ENCODE peak calls at places on chromosome 1, in eight cellular contexts. G is breast epithelium, J is sigmoid colon, M is suprapubic skin, O is fibroblast of mammary gland, L is IMR-90, H is kidney epithelial cell, S is lung. X is an unnamed sample.
A peak's percentile ranks its signal among the peaks of the same experiment; 100 is the strongest.

GRCh38 chr1:179589524-179589923 is 2.1 kb upstream of the TDRD5 start:
- DNase-seq in J (no peak), S (no peak), M (no peak), O (peak; percentile 11), G (no peak), H (peak; percentile 35), L (no peak), X (no peak)

GRCh38 chr1:225851810-225852209 is 30.4 kb downstream of the TMEM63A start:
- DNase-seq in G (no peak), S (no peak), O (no peak), J (no peak), M (no peak), L (no peak), H (no peak), X (no peak)

GRCh38 chr1:63663301-63663700 is 70.1 kb downstream of the PGM1 start:
- DNase-seq in O (peak; percentile 38), H (no peak), L (peak; percentile 77), G (no peak), J (no peak), S (no peak), M (no peak), X (no peak)

GRCh38 chr1:93680121-93681094 is 1.2 kb downstream of the BCAR3 start:
- DNase-seq in L (peak; percentile 91), J (peak; percentile 91), S (peak; percentile 79), G (peak; percentile 87), H (no peak), O (peak; percentile 89), M (peak; percentile 91), X (peak; percentile 94)

GRCh38 chr1:32701421-32701911 is 1.1 kb downstream of the SYNC start:
- DNase-seq in L (no peak), J (no peak), G (no peak), H (no peak), M (no peak), S (no peak), O (no peak), X (no peak)

GRCh38 chr1:43914576-43915525 is 18.8 kb upstream of the ARTN start:
- DNase-seq in O (no peak), S (no peak), J (peak; percentile 24), G (no peak), M (no peak), L (no peak), H (no peak), X (no peak)

GRCh38 chr1:2233997-2234761 is 6.1 kb downstream of the SKI start:
- DNase-seq in J (peak; percentile 98), O (peak; percentile 96), M (peak; percentile 97), S (peak; percentile 92), L (peak; percentile 87), G (peak; percentile 82), H (no peak), X (peak; percentile 98)

GRCh38 chr1:205317311-205317917 is 4.1 kb downstream of the NUAK2 start:
- DNase-seq in L (no peak), M (no peak), G (peak; percentile 92), O (no peak), J (no peak), S (peak; percentile 93), H (no peak), X (peak; percentile 54)

GRCh38 chr1:52601976-52602327 is 219 bp upstream of the GPX7 start:
- DNase-seq in L (no peak), J (no peak), O (no peak), H (no peak), M (no peak), G (no peak), S (peak; percentile 28), X (no peak)

GRCh38 chr1:192939440-192939839 is 119.7 kb downstream of the UCHL5 start:
- DNase-seq in O (no peak), S (no peak), J (no peak), G (no peak), M (no peak), H (no peak), L (no peak), X (no peak)

GRCh38 chr1:200767326-200767725 is 28.6 kb downstream of the CAMSAP2 start:
- DNase-seq in O (peak; percentile 34), H (no peak), L (peak; percentile 51), S (no peak), J (no peak), M (no peak), G (no peak), X (peak; percentile 75)

GRCh38 chr1:215002471-215002870 is 80.1 kb upstream of the KCNK2 start:
- DNase-seq in M (no peak), G (no peak), J (no peak), H (no peak), S (no peak), O (peak; percentile 95), L (peak; percentile 75), X (peak; percentile 69)

GRCh38 chr1:155250246-155250632 is 5.0 kb downstream of the ENTREP3 start:
- DNase-seq in J (no peak), G (no peak), H (no peak), S (no peak), L (no peak), M (no peak), O (no peak), X (no peak)
- H3K4me3 ChIP-seq in J (no peak overlapping the region), G (peak overlapping the region; percentile 27), H (no peak overlapping the region), S (no peak overlapping the region), L (no peak overlapping the region), M (peak overlapping the region; percentile 42), O (no peak overlapping the region), X (no peak overlapping the region)

GRCh38 chr1:202694354-202694753 is 15.9 kb downstream of the SYT2 start:
- DNase-seq in L (no peak), G (no peak), M (no peak), H (no peak), S (no peak), O (no peak), J (no peak), X (no peak)

GRCh38 chr1:202689082-202689481 is 21.2 kb downstream of the SYT2 start:
- DNase-seq in H (no peak), S (no peak), O (no peak), M (no peak), L (no peak), G (no peak), J (no peak), X (no peak)

GRCh38 chr1:202689493-202690342 is 20.5 kb downstream of the SYT2 start:
- DNase-seq in S (no peak), M (no peak), G (no peak), H (no peak), J (no peak), L (no peak), O (no peak), X (no peak)

GRCh38 chr1:202691846-202692245 is 18.4 kb downstream of the SYT2 start:
- DNase-seq in L (no peak), O (no peak), H (no peak), G (no peak), S (no peak), J (no peak), M (no peak), X (no peak)

DNA sequence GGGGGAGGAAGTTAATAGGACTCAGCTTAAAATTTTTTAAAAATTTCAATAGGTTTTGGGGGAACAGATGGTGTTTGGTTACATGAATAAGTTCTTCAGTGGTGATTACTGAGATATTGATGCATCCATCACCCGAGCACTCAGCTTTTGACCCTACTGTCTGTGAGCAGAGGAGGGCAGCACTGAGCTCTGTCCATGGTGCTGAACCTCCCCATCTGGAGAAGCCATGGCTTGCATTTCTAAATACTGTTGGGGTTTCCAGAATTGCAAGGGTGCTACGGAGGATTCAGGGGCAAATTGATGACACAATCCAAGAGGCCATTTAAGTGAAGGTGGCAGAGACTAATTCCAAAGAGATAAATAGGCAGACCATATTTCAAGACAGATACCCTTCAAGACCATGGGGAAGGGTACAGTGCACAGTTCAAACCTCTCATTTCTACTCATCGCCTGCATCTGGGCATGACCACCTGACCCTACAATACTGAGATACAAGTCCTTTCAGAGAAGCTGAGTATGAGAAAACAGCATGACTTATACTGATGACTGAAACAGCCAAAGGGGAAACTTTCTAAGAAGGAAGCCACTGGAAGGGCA is 17.2 kb downstream of the SYT2 start:
- DNase-seq in M (no peak), G (peak; percentile 60), S (peak; percentile 45), H (peak; percentile 12), O (peak; percentile 67), J (no peak), L (peak; percentile 71), X (peak; percentile 80)
- TF ChIP-seq CTCF in M (peak; percentile 18), G (no peak), S (peak; percentile 18), H (peak; percentile 28), O (peak; percentile 29), J (no peak), L (peak; percentile 9), X (peak; percentile 41)

GRCh38 chr1:237041795-237042466 is at the start of gene RYR2:
- DNase-seq in G (no peak), J (no peak), O (no peak), H (no peak), M (no peak), L (no peak), S (no peak), X (no peak)
- H3K4me3 ChIP-seq in G (peak within 1 kb of the TSS; percentile 40), J (peak within 1 kb of the TSS; percentile 40), O (no peak within 1 kb of the TSS), H (no peak within 1 kb of the TSS), M (peak within 1 kb of the TSS; percentile 45), L (no peak within 1 kb of the TSS), S (peak within 1 kb of the TSS; percentile 54), X (no peak within 1 kb of the TSS)

GRCh38 chr1:156103521-156103947 is 11.0 kb upstream of the LMNA start:
- DNase-seq in H (no peak), O (peak; percentile 80), L (peak; percentile 49), S (no peak), M (peak; percentile 89), G (no peak), J (peak; percentile 82), X (no peak)

GRCh38 chr1:156104861-156105546 is 9.5 kb upstream of the LMNA start:
- DNase-seq in L (peak; percentile 49), S (no peak), G (no peak), O (peak; percentile 70), M (no peak), H (no peak), J (peak; percentile 78), X (peak; percentile 74)

GRCh38 chr1:156104065-156104810 is 10.3 kb upstream of the LMNA start:
- DNase-seq in S (peak; percentile 78), M (peak; percentile 95), L (peak; percentile 80), H (no peak), G (peak; percentile 92), J (peak; percentile 91), O (peak; percentile 88), X (peak; percentile 94)

GRCh38 chr1:156101880-156102279 is 12.6 kb upstream of the LMNA start:
- DNase-seq in J (peak; percentile 78), H (no peak), O (no peak), G (no peak), S (no peak), L (no peak), M (no peak), X (no peak)

GRCh38 chr1:156102634-156103511 is 11.6 kb upstream of the LMNA start:
- DNase-seq in S (no peak), H (no peak), L (peak; percentile 57), G (no peak), O (peak; percentile 82), M (no peak), J (peak; percentile 72), X (peak; percentile 59)
- TF ChIP-seq CTCF in S (no peak), H (no peak), L (no peak), G (no peak), O (no peak), M (no peak), J (no peak), X (no peak)

GRCh38 chr1:25800538-25801377 is 765 bp downstream of the SELENON start:
- DNase-seq in J (no peak), L (no peak), M (no peak), S (no peak), H (no peak), G (no peak), O (no peak), X (no peak)
- H3K4me3 ChIP-seq in J (peak overlapping the region; percentile 59), L (peak overlapping the region; percentile 87), M (peak overlapping the region; percentile 64), S (peak overlapping the region; percentile 70), H (peak overlapping the region; percentile 61), G (peak overlapping the region; percentile 56), O (peak overlapping the region; percentile 68), X (peak overlapping the region; percentile 66)